ENCODE peak calls at places on chromosomes 4 and X, in seven cellular contexts. One of them, this sample, is unnamed.

GRCh38 chr4:114642173-114642780 is 43.7 kb downstream of the UGT8 start:
- DNase-seq in heart right ventricle: no peak
- DNase-seq in choroid plexus epithelial cell: no peak
- DNase-seq in right cardiac atrium: no peak
- DNase-seq in ovary: no peak
- DNase-seq in GM12864: no peak
- DNase-seq in adrenal gland: no peak
- DNase-seq in this sample: no peak

GRCh38 chr4:74433043-74433442 is 11.9 kb upstream of the AREG start:
- DNase-seq in ovary: no peak
- DNase-seq in GM12864: no peak
- DNase-seq in heart right ventricle: no peak
- DNase-seq in right cardiac atrium: no peak
- DNase-seq in adrenal gland: no peak
- DNase-seq in choroid plexus epithelial cell: peak
- DNase-seq in this sample: no peak

GRCh38 chr4:40550900-40551546 is 78.6 kb downstream of the RBM47 start:
- DNase-seq in choroid plexus epithelial cell: peak
- DNase-seq in adrenal gland: no peak
- DNase-seq in ovary: no peak
- DNase-seq in GM12864: peak
- DNase-seq in heart right ventricle: no peak
- DNase-seq in right cardiac atrium: no peak
- DNase-seq in this sample: no peak

GRCh38 chr4:46270986-46271596 is 118.8 kb downstream of the GABRA2 start:
- DNase-seq in heart right ventricle: no peak
- DNase-seq in choroid plexus epithelial cell: peak
- DNase-seq in adrenal gland: no peak
- DNase-seq in GM12864: peak
- DNase-seq in right cardiac atrium: no peak
- DNase-seq in ovary: no peak
- DNase-seq in this sample: no peak

GRCh38 chr4:74433541-74434172 is 11.3 kb upstream of the AREG start:
- DNase-seq in heart right ventricle: no peak
- DNase-seq in GM12864: no peak
- DNase-seq in right cardiac atrium: no peak
- DNase-seq in adrenal gland: no peak
- DNase-seq in ovary: no peak
- DNase-seq in choroid plexus epithelial cell: peak
- DNase-seq in this sample: no peak

GRCh38 chrX:72258174-72258573 is 18.9 kb downstream of the RPS4X start:
- DNase-seq in GM12864: no peak
- DNase-seq in heart right ventricle: no peak
- DNase-seq in right cardiac atrium: no peak
- DNase-seq in adrenal gland: no peak
- DNase-seq in ovary: no peak
- DNase-seq in choroid plexus epithelial cell: peak
- DNase-seq in this sample: no peak

GRCh38 chrX:122246937-122247336 is 937.1 kb upstream of the GRIA3 start:
- DNase-seq in right cardiac atrium: no peak
- DNase-seq in choroid plexus epithelial cell: no peak
- DNase-seq in ovary: no peak
- DNase-seq in heart right ventricle: no peak
- DNase-seq in adrenal gland: no peak
- DNase-seq in GM12864: no peak
- DNase-seq in this sample: no peak

GRCh38 chrX:96689951-96690350 is 5.3 kb downstream of the DIAPH2 start:
- DNase-seq in adrenal gland: no peak
- DNase-seq in choroid plexus epithelial cell: peak
- DNase-seq in heart right ventricle: no peak
- DNase-seq in ovary: no peak
- DNase-seq in GM12864: no peak
- DNase-seq in right cardiac atrium: no peak
- DNase-seq in this sample: no peak

GRCh38 chr4:52265781-52266525 is 214.8 kb downstream of the SPATA18 start:
- DNase-seq in ovary: peak
- DNase-seq in GM12864: no peak
- DNase-seq in adrenal gland: no peak
- DNase-seq in right cardiac atrium: no peak
- DNase-seq in heart right ventricle: no peak
- DNase-seq in choroid plexus epithelial cell: no peak
- DNase-seq in this sample: no peak

GRCh38 chr4:3250438-3250955 is 1.5 kb downstream of the MSANTD1 start:
- DNase-seq in ovary: no peak
- DNase-seq in adrenal gland: no peak
- DNase-seq in right cardiac atrium: no peak
- DNase-seq in GM12864: no peak
- DNase-seq in heart right ventricle: no peak
- DNase-seq in choroid plexus epithelial cell: no peak
- DNase-seq in this sample: no peak

GRCh38 chr4:176464748-176465147 is 145.0 kb downstream of the SPCS3 start:
- DNase-seq in heart right ventricle: no peak
- DNase-seq in GM12864: peak
- DNase-seq in ovary: no peak
- DNase-seq in adrenal gland: no peak
- DNase-seq in choroid plexus epithelial cell: no peak
- DNase-seq in right cardiac atrium: no peak
- DNase-seq in this sample: no peak

GRCh38 chr4:1371151-1371830 is 24.3 kb downstream of the UVSSA start:
- DNase-seq in adrenal gland: no peak
- DNase-seq in heart right ventricle: no peak
- DNase-seq in GM12864: no peak
- DNase-seq in right cardiac atrium: peak
- DNase-seq in choroid plexus epithelial cell: no peak
- DNase-seq in ovary: no peak
- DNase-seq in this sample: no peak

GRCh38 chr4:30269850-30270249 is 450.3 kb upstream of the PCDH7 start:
- DNase-seq in heart right ventricle: no peak
- DNase-seq in right cardiac atrium: no peak
- DNase-seq in GM12864: no peak
- DNase-seq in adrenal gland: no peak
- DNase-seq in choroid plexus epithelial cell: peak
- DNase-seq in ovary: no peak
- DNase-seq in this sample: no peak

GRCh38 chr4:1731180-1731579 is 9.9 kb downstream of the TACC3 start:
- DNase-seq in ovary: no peak
- DNase-seq in heart right ventricle: no peak
- DNase-seq in GM12864: no peak
- DNase-seq in choroid plexus epithelial cell: peak
- DNase-seq in adrenal gland: no peak
- DNase-seq in right cardiac atrium: peak
- DNase-seq in this sample: no peak

GRCh38 chrX:66635360-66635759 is 3.5 kb downstream of the EDA2R start:
- DNase-seq in choroid plexus epithelial cell: peak
- DNase-seq in ovary: no peak
- DNase-seq in GM12864: no peak
- DNase-seq in adrenal gland: no peak
- DNase-seq in right cardiac atrium: no peak
- DNase-seq in heart right ventricle: no peak
- DNase-seq in this sample: peak

GRCh38 chrX:131262738-131263679 is 26.1 kb downstream of the IGSF1 start:
- DNase-seq in choroid plexus epithelial cell: no peak
- DNase-seq in ovary: no peak
- DNase-seq in GM12864: no peak
- DNase-seq in adrenal gland: no peak
- DNase-seq in right cardiac atrium: no peak
- DNase-seq in heart right ventricle: peak
- DNase-seq in this sample: no peak

GRCh38 chr4:106365613-106366012 is 3.0 kb downstream of the GIMD1 start:
- DNase-seq in ovary: no peak
- DNase-seq in choroid plexus epithelial cell: peak
- DNase-seq in right cardiac atrium: no peak
- DNase-seq in GM12864: no peak
- DNase-seq in adrenal gland: no peak
- DNase-seq in heart right ventricle: no peak
- DNase-seq in this sample: peak

GRCh38 chr4:72366601-72367000 is 202.4 kb downstream of the ADAMTS3 start:
- DNase-seq in heart right ventricle: no peak
- DNase-seq in adrenal gland: no peak
- DNase-seq in ovary: no peak
- DNase-seq in choroid plexus epithelial cell: no peak
- DNase-seq in right cardiac atrium: no peak
- DNase-seq in GM12864: no peak
- DNase-seq in this sample: no peak

GRCh38 chr4:185799442-185799841 is 12.6 kb downstream of the SORBS2 start:
- DNase-seq in heart right ventricle: no peak
- DNase-seq in right cardiac atrium: no peak
- DNase-seq in ovary: no peak
- DNase-seq in adrenal gland: no peak
- DNase-seq in GM12864: no peak
- DNase-seq in choroid plexus epithelial cell: no peak
- DNase-seq in this sample: no peak
- H3K4me3 ChIP-seq in heart right ventricle: peak
- H3K4me3 ChIP-seq in right cardiac atrium: no peak
- H3K4me3 ChIP-seq in ovary: no peak
- H3K4me3 ChIP-seq in adrenal gland: no peak
- H3K4me3 ChIP-seq in GM12864: no peak
- H3K4me3 ChIP-seq in choroid plexus epithelial cell: no peak
- H3K4me3 ChIP-seq in this sample: no peak

DNA sequence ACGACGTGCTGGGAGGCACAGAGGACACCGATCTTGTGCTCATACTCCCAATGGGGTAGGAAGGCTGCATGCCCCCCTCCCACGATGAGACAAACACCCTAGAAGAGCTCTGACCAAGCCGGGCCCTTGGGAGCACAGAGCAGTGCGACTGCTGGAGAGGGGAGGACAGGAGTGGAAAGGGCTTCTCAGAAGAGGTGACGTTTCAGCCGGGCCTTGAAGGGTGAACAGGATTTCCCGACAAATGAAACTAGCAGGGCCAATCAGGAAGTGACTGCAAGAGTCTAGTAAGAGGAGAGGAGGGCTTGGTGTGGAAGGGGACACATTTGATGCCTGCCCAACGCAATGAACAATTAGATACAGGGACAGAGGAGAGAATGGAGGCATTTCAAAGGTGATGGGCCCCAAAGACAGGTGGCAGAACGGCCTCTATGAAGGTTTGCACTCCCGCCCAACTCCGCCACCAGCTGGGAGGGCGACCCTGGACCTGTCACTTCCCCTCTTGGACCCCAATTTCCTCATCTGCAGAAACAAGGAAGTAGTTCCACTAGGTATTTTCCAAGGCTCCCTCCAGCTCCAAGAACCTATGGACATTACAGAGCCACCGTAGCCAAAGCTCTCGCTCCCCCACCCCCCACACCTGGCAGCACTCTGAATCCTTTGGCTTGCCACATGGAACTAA is 3.9 kb downstream of the HCFC1 start:
- DNase-seq in right cardiac atrium: peak
- DNase-seq in GM12864: no peak
- DNase-seq in ovary: no peak
- DNase-seq in heart right ventricle: no peak
- DNase-seq in choroid plexus epithelial cell: no peak
- DNase-seq in adrenal gland: no peak
- DNase-seq in this sample: no peak
- H3K4me3 ChIP-seq in right cardiac atrium: no peak
- H3K4me3 ChIP-seq in GM12864: peak
- H3K4me3 ChIP-seq in ovary: no peak
- H3K4me3 ChIP-seq in heart right ventricle: peak
- H3K4me3 ChIP-seq in choroid plexus epithelial cell: no peak
- H3K4me3 ChIP-seq in adrenal gland: no peak
- H3K4me3 ChIP-seq in this sample: no peak

DNA sequence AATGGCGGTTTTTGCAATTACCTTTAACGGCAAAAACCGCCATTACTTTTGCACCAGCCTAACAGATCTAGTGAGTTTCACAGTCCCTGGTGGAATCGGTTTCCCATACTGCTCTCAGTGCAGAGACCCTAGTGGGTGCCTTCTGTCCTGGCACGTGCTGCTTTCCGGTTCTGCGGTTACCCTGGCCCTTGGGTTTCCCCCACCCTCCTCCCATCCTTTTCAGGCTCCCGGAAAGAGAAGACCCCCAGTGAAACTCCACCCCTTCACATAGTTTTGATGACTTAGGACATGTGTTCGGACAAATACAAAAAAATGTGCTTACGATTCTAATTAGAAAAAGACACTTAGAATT is 36.9 kb downstream of the NLGN3 start:
- DNase-seq in right cardiac atrium: no peak
- DNase-seq in choroid plexus epithelial cell: peak
- DNase-seq in GM12864: peak
- DNase-seq in ovary: peak
- DNase-seq in heart right ventricle: no peak
- DNase-seq in adrenal gland: no peak
- DNase-seq in this sample: no peak
- H3K4me3 ChIP-seq in right cardiac atrium: peak
- H3K4me3 ChIP-seq in choroid plexus epithelial cell: peak
- H3K4me3 ChIP-seq in GM12864: peak
- H3K4me3 ChIP-seq in ovary: peak
- H3K4me3 ChIP-seq in heart right ventricle: peak
- H3K4me3 ChIP-seq in adrenal gland: no peak
- H3K4me3 ChIP-seq in this sample: peak

GRCh38 chr4:158481811-158482210 is 39.9 kb upstream of the RXFP1 start:
- DNase-seq in choroid plexus epithelial cell: no peak
- DNase-seq in right cardiac atrium: no peak
- DNase-seq in heart right ventricle: no peak
- DNase-seq in adrenal gland: no peak
- DNase-seq in ovary: no peak
- DNase-seq in GM12864: no peak
- DNase-seq in this sample: no peak

DNA sequence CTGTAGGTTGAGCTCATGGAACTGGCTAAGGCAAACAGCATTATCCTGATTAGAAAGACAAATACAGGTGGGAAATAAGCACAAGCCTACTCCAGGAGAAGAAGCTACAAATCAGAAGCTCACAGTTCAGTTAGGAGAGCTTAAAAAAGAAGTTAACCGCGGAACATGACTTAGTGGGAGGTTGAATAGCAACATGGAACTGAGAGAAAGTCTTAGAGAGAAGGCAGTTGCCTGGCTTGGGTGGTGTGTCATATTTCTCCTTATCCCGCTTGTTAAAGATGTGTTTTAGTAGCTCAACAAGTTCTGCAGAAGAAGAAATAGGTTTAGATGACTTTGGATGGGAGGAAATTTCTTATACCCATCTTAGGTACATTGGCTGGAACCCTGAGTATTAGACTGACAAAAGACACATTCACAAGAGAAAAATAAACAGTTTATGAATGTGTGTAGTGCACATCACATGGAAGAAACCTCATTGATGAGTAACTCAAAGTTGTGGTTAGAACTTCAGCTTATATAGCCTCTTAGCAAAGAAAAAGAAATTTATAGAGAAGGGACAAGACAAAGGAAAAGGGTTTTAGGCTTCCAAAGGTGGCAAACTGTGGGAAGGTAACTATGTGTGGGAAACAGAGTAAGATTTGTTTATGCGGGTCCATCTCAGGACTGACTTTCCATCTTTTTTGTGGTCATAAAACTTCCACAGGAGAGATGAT is 37.4 kb upstream of the RXFP1 start:
- DNase-seq in ovary: no peak
- DNase-seq in choroid plexus epithelial cell: peak
- DNase-seq in adrenal gland: no peak
- DNase-seq in GM12864: no peak
- DNase-seq in heart right ventricle: no peak
- DNase-seq in right cardiac atrium: no peak
- DNase-seq in this sample: peak
- H3K4me3 ChIP-seq in ovary: no peak
- H3K4me3 ChIP-seq in choroid plexus epithelial cell: no peak
- H3K4me3 ChIP-seq in adrenal gland: no peak
- H3K4me3 ChIP-seq in GM12864: no peak
- H3K4me3 ChIP-seq in heart right ventricle: no peak
- H3K4me3 ChIP-seq in right cardiac atrium: no peak
- H3K4me3 ChIP-seq in this sample: no peak